ENCODE peak calls at places on chromosome 21, in eight cellular contexts. I is MCF 10A; X is T-helper 9 cell; V is activated naive CD4-positive, alpha-beta T cell; L is Ammon's horn; R is stimulated activated CD4-positive, alpha-beta T cell treated with anti-CD3 and anti-CD28 coated beads, TNF-alpha, amount 100 ng/mL, for 4 hours; W is HTR-8/SVneo; J is NCI-H69. K is an unnamed sample.

GRCh38 chr21:27813750-27814149 is 846.9 kb upstream of the ADAMTS5 start:
- DNase-seq in I (no peak), X (no peak), V (no peak), L (peak), R (no peak), W (no peak), J (no peak), K (no peak)

GRCh38 chr21:25682382-25682781 is 43.3 kb downstream of the JAM2 start:
- DNase-seq in I (no peak), X (no peak), V (no peak), L (no peak), R (no peak), W (no peak), J (no peak), K (peak)

GRCh38 chr21:45074818-45075605 is 632 bp downstream of the ADARB1 start:
- DNase-seq in I (peak), X (no peak), V (no peak), L (no peak), R (no peak), W (no peak), J (peak), K (peak)

GRCh38 chr21:16406355-16406754 is 676.6 kb downstream of the USP25 start:
- DNase-seq in I (no peak), X (no peak), V (no peak), L (no peak), R (no peak), W (no peak), J (no peak), K (no peak)

GRCh38 chr21:36743008-36743407 is 44.1 kb downstream of the SIM2 start:
- DNase-seq in I (no peak), X (no peak), V (no peak), L (no peak), R (no peak), W (no peak), J (no peak), K (no peak)

GRCh38 chr21:28439852-28440251 is 552.8 kb downstream of the LTN1 start:
- DNase-seq in I (no peak), X (no peak), V (no peak), L (peak), R (no peak), W (no peak), J (no peak), K (no peak)

GRCh38 chr21:34980423-34981115 is 68.5 kb downstream of the RUNX1 start:
- DNase-seq in I (no peak), X (no peak), V (no peak), L (no peak), R (no peak), W (no peak), J (no peak), K (no peak)

GRCh38 chr21:45443595-45444181 is 38.7 kb downstream of the COL18A1 start:
- DNase-seq in I (peak), X (no peak), V (no peak), L (peak), R (no peak), W (no peak), J (peak), K (no peak)

GRCh38 chr21:14862794-14863720 is 201.7 kb downstream of the NRIP1 start:
- DNase-seq in I (peak), X (no peak), V (no peak), L (no peak), R (no peak), W (no peak), J (peak), K (no peak)

GRCh38 chr21:45335151-45335760 is 47.6 kb upstream of the POFUT2 start:
- DNase-seq in I (no peak), X (no peak), V (no peak), L (no peak), R (no peak), W (no peak), J (no peak), K (no peak)

GRCh38 chr21:32456497-32456918 is 44.0 kb downstream of the EVA1C start:
- DNase-seq in I (peak), X (no peak), V (no peak), L (no peak), R (no peak), W (no peak), J (no peak), K (no peak)

GRCh38 chr21:16815228-16815627 is 697.6 kb upstream of the CXADR start:
- DNase-seq in I (no peak), X (no peak), V (no peak), L (no peak), R (no peak), W (no peak), J (no peak), K (no peak)

GRCh38 chr21:36701912-36702621 is 3.2 kb downstream of the SIM2 start:
- DNase-seq in I (peak), X (no peak), V (no peak), L (no peak), R (no peak), W (peak), J (no peak), K (peak)

GRCh38 chr21:43812139-43812821 is 22.9 kb downstream of the RRP1 start:
- DNase-seq in I (peak), X (no peak), V (no peak), L (no peak), R (no peak), W (no peak), J (peak), K (no peak)